ENCODE peak calls at places on chromosomes 12 and 14, in ten cellular contexts. S, T, Q, Z, E, W, B, I, M and K are unnamed samples.

GRCh38 chr12:49762468-49762847 is 21.1 kb downstream of the TMBIM6 start:
- DNase-seq in Q (no peak), Z (no peak), M (no peak), E (no peak), W (no peak), I (no peak), T (no peak), B (no peak), S (no peak), K (no peak)

GRCh38 chr14:51650721-51651387 is 856 bp upstream of the FRMD6 start:
- DNase-seq in S (no peak), B (peak; percentile 44), M (peak; percentile 76), Q (peak; percentile 6), E (no peak), Z (peak; percentile 40), W (no peak), T (no peak), I (peak; percentile 27), K (peak; percentile 32)

GRCh38 chr14:20614038-20614840 is 23.1 kb upstream of the RNASE12 start:
- DNase-seq in T (no peak), I (no peak), Q (no peak), M (no peak), S (no peak), E (no peak), B (peak; percentile 45), W (no peak), Z (no peak), K (no peak)

GRCh38 chr14:64218344-64219240 is 75.6 kb downstream of the ESR2 start:
- DNase-seq in T (no peak), Q (peak; percentile 67), E (no peak), M (no peak), Z (no peak), S (no peak), I (peak; percentile 77), W (no peak), B (peak; percentile 66), K (no peak)

GRCh38 chr12:104682790-104683279 is 226.1 kb downstream of the CHST11 start:
- DNase-seq in B (no peak), I (no peak), E (no peak), Z (no peak), W (no peak), M (no peak), T (no peak), S (no peak), Q (no peak), K (no peak)

GRCh38 chr12:51270847-51271518 is 768 bp upstream of the SMAGP start:
- DNase-seq in T (peak; percentile 86), S (peak; percentile 61), Z (no peak), B (no peak), Q (no peak), M (no peak), W (no peak), I (no peak), E (peak; percentile 56), K (no peak)

GRCh38 chr14:105206873-105207272 is 25.8 kb upstream of the NUDT14 start:
- DNase-seq in M (no peak), I (peak; percentile 40), T (no peak), Z (no peak), S (no peak), Q (no peak), W (no peak), E (no peak), B (no peak), K (no peak)

GRCh38 chr14:93173943-93174395 is 10.7 kb downstream of the MOAP1 start:
- DNase-seq in I (no peak), T (peak; percentile 22), B (peak; percentile 44), Q (no peak), Z (no peak), S (no peak), W (no peak), M (no peak), E (no peak), K (peak; percentile 83)

GRCh38 chr14:57712101-57712500 is 153.8 kb downstream of the SLC35F4 start:
- DNase-seq in T (no peak), E (no peak), S (no peak), I (no peak), B (no peak), Z (no peak), Q (no peak), M (no peak), W (no peak), K (no peak)

GRCh38 chr12:52873513-52873831 is 24.7 kb upstream of the KRT78 start:
- DNase-seq in W (no peak), E (no peak), Z (no peak), B (no peak), I (no peak), T (no peak), Q (no peak), M (no peak), S (no peak), K (no peak)

GRCh38 chr14:68458840-68459469 is 333.9 kb downstream of the ZFP36L1 start:
- DNase-seq in B (no peak), M (no peak), I (peak; percentile 58), T (peak; percentile 87), S (no peak), Z (peak; percentile 50), Q (peak; percentile 39), W (peak; percentile 61), E (peak; percentile 95), K (no peak)

GRCh38 chr14:99688210-99688581 is 4.1 kb downstream of the CYP46A1 start:
- DNase-seq in W (no peak), Q (no peak), B (peak; percentile 2), Z (no peak), I (no peak), T (no peak), S (no peak), M (no peak), E (no peak), K (no peak)

GRCh38 chr14:91061309-91061887 is 957 bp upstream of the RPS6KA5 start:
- DNase-seq in W (no peak), Z (no peak), M (no peak), B (no peak), E (no peak), S (no peak), Q (no peak), T (no peak), I (no peak), K (no peak)

GRCh38 chr12:118164798-118165486 is 29.0 kb downstream of the PEBP1 start:
- DNase-seq in B (peak; percentile 60), W (no peak), M (no peak), Z (no peak), Q (no peak), T (peak; percentile 33), E (peak; percentile 10), S (peak; percentile 18), I (no peak), K (no peak)

GRCh38 chr14:50342211-50343080 is 30.3 kb downstream of the DMAC2L start:
- DNase-seq in B (peak; percentile 86), S (no peak), E (peak; percentile 66), T (peak; percentile 71), W (no peak), I (peak; percentile 64), Z (peak; percentile 75), Q (peak; percentile 21), M (peak; percentile 87), K (peak; percentile 78)

GRCh38 chr14:49593016-49593415 is 5.7 kb upstream of the LRR1 start:
- DNase-seq in S (no peak), E (no peak), Z (no peak), I (no peak), M (no peak), W (no peak), B (no peak), T (peak; percentile 89), Q (no peak), K (no peak)

GRCh38 chr14:30525833-30526232 is 33.1 kb upstream of the G2E3 start:
- DNase-seq in E (no peak), T (peak; percentile 14), Z (no peak), Q (no peak), M (no peak), I (no peak), B (no peak), S (no peak), W (no peak), K (no peak)

GRCh38 chr12:1830981-1831930 is 10.9 kb downstream of the LRTM2 start:
- DNase-seq in E (peak; percentile 55), W (peak; percentile 94), M (peak; percentile 74), B (peak; percentile 36), Q (peak; percentile 26), S (no peak), Z (peak; percentile 55), T (peak; percentile 64), I (peak; percentile 64), K (no peak)

GRCh38 chr14:22829661-22830328 is at the start of gene MRPL52:
- DNase-seq in Q (peak; percentile 82), Z (peak; percentile 88), T (peak; percentile 87), M (peak; percentile 98), B (peak; percentile 95), S (peak; percentile 82), I (peak; percentile 94), E (peak; percentile 97), W (peak; percentile 87), K (peak; percentile 97)
- TF ChIP-seq POLR2A in Q (no peak), Z (no peak), T (peak; percentile 85), M (no peak), B (no peak), S (peak; percentile 76), I (peak; percentile 20), E (peak; percentile 91), W (no peak), K (no peak)

GRCh38 chr14:96698846-96699543 is 98.2 kb upstream of the VRK1 start:
- DNase-seq in Q (no peak), S (no peak), T (no peak), Z (no peak), B (no peak), W (no peak), E (no peak), I (no peak), M (no peak), K (no peak)
- TF ChIP-seq CTCF in Q (no peak), S (peak; percentile 47), T (no peak), Z (no peak), B (peak; percentile 16), W (no peak), E (no peak), I (no peak), M (no peak), K (no peak)

GRCh38 chr12:68614105-68614679 is 3.5 kb downstream of the RAP1B start:
- DNase-seq in S (no peak), Z (no peak), T (no peak), M (no peak), E (no peak), W (no peak), I (no peak), Q (no peak), B (no peak), K (no peak)
- H3K4me3 ChIP-seq in S (no peak overlapping the region), Z (peak overlapping the region; percentile 23), T (no peak overlapping the region), M (no peak overlapping the region), E (peak overlapping the region; percentile 2), W (peak overlapping the region; percentile 97), I (no peak overlapping the region), Q (no peak overlapping the region), B (no peak overlapping the region), K (no peak overlapping the region)

GRCh38 chr14:75427482-75428229 is at the start of gene JDP2:
- DNase-seq in T (peak; percentile 76), Z (peak; percentile 89), Q (peak; percentile 90), I (peak; percentile 97), S (peak; percentile 22), M (peak; percentile 96), W (peak; percentile 91), B (peak; percentile 86), E (peak; percentile 60), K (peak; percentile 98)
- TF ChIP-seq POLR2A in T (peak; percentile 82), Z (peak; percentile 88), Q (peak; percentile 90), I (peak; percentile 83), S (no peak), M (peak; percentile 67), W (peak; percentile 31), B (no peak), E (no peak), K (no peak)